ENCODE peak calls at places on chromosomes 2 and 18, in five cellular contexts. One of them, this sample, is unnamed.

GRCh38 chr2:82875891-82876290 is 1583.2 kb downstream of the SUCLG1 start:
- DNase-seq in upper lobe of right lung: no peak
- DNase-seq in transverse colon: no peak
- DNase-seq in prostate gland: no peak
- DNase-seq in GM20000: no peak
- DNase-seq in this sample: no peak

GRCh38 chr2:223055836-223056235 is 3.8 kb downstream of the KCNE4 start:
- DNase-seq in GM20000: no peak
- DNase-seq in transverse colon: no peak
- DNase-seq in upper lobe of right lung: no peak
- DNase-seq in prostate gland: no peak
- DNase-seq in this sample: no peak

GRCh38 chr18:3486514-3486913 is 36.5 kb downstream of the TGIF1 start:
- DNase-seq in prostate gland: no peak
- DNase-seq in transverse colon: no peak
- DNase-seq in upper lobe of right lung: no peak
- DNase-seq in GM20000: no peak
- DNase-seq in this sample: no peak

GRCh38 chr2:218298314-218298875 is 6.1 kb upstream of the TMBIM1 start:
- DNase-seq in transverse colon: no peak
- DNase-seq in prostate gland: no peak
- DNase-seq in GM20000: no peak
- DNase-seq in upper lobe of right lung: no peak
- DNase-seq in this sample: no peak

GRCh38 chr2:1515073-1515430 is 101.8 kb downstream of the TPO start:
- DNase-seq in transverse colon: no peak
- DNase-seq in GM20000: no peak
- DNase-seq in prostate gland: no peak
- DNase-seq in upper lobe of right lung: no peak
- DNase-seq in this sample: no peak

GRCh38 chr2:84212611-84213314 is 246.3 kb downstream of the SUCLG1 start:
- DNase-seq in GM20000: peak
- DNase-seq in prostate gland: no peak
- DNase-seq in transverse colon: no peak
- DNase-seq in upper lobe of right lung: no peak
- DNase-seq in this sample: no peak

GRCh38 chr2:130391872-130392670 is 36.2 kb downstream of the PTPN18 start:
- DNase-seq in transverse colon: no peak
- DNase-seq in upper lobe of right lung: no peak
- DNase-seq in GM20000: no peak
- DNase-seq in prostate gland: no peak
- DNase-seq in this sample: no peak

GRCh38 chr2:119402106-119402505 is 29.5 kb upstream of the TMEM37 start:
- DNase-seq in prostate gland: no peak
- DNase-seq in upper lobe of right lung: no peak
- DNase-seq in GM20000: no peak
- DNase-seq in transverse colon: no peak
- DNase-seq in this sample: no peak

GRCh38 chr2:191265311-191266170 is 20.3 kb downstream of the MYO1B start:
- DNase-seq in upper lobe of right lung: no peak
- DNase-seq in prostate gland: no peak
- DNase-seq in GM20000: no peak
- DNase-seq in transverse colon: peak
- DNase-seq in this sample: no peak

GRCh38 chr2:47339745-47340541 is 63.0 kb upstream of the MSH2 start:
- DNase-seq in GM20000: no peak
- DNase-seq in upper lobe of right lung: no peak
- DNase-seq in prostate gland: peak
- DNase-seq in transverse colon: peak
- DNase-seq in this sample: no peak

GRCh38 chr2:122136071-122136470 is 380.6 kb downstream of the TSN start:
- DNase-seq in transverse colon: no peak
- DNase-seq in GM20000: peak
- DNase-seq in prostate gland: no peak
- DNase-seq in upper lobe of right lung: no peak
- DNase-seq in this sample: no peak

GRCh38 chr2:64975232-64975791 is 13.9 kb upstream of the SLC1A4 start:
- DNase-seq in upper lobe of right lung: no peak
- DNase-seq in transverse colon: no peak
- DNase-seq in GM20000: no peak
- DNase-seq in prostate gland: no peak
- DNase-seq in this sample: no peak

GRCh38 chr2:123453046-123453445 is 572.0 kb upstream of the CNTNAP5 start:
- DNase-seq in upper lobe of right lung: no peak
- DNase-seq in GM20000: no peak
- DNase-seq in transverse colon: no peak
- DNase-seq in prostate gland: no peak
- DNase-seq in this sample: no peak

GRCh38 chr2:54626131-54626530 is 97.3 kb upstream of the EML6 start:
- DNase-seq in GM20000: no peak
- DNase-seq in transverse colon: no peak
- DNase-seq in upper lobe of right lung: no peak
- DNase-seq in prostate gland: no peak
- DNase-seq in this sample: no peak

GRCh38 chr2:121008978-121009377 is 273.3 kb downstream of the GLI2 start:
- DNase-seq in GM20000: no peak
- DNase-seq in transverse colon: no peak
- DNase-seq in upper lobe of right lung: no peak
- DNase-seq in prostate gland: no peak
- DNase-seq in this sample: no peak
- TF ChIP-seq CTCF in GM20000: no peak
- TF ChIP-seq CTCF in transverse colon: no peak
- TF ChIP-seq CTCF in upper lobe of right lung: peak
- TF ChIP-seq CTCF in prostate gland: no peak
- TF ChIP-seq CTCF in this sample: no peak

GRCh38 chr2:180494286-180494685 is 486.1 kb upstream of the UBE2E3 start:
- DNase-seq in GM20000: no peak
- DNase-seq in prostate gland: no peak
- DNase-seq in upper lobe of right lung: no peak
- DNase-seq in transverse colon: no peak
- DNase-seq in this sample: no peak
- TF ChIP-seq CTCF in GM20000: no peak
- TF ChIP-seq CTCF in prostate gland: no peak
- TF ChIP-seq CTCF in upper lobe of right lung: no peak
- TF ChIP-seq CTCF in transverse colon: no peak
- TF ChIP-seq CTCF in this sample: no peak

DNA sequence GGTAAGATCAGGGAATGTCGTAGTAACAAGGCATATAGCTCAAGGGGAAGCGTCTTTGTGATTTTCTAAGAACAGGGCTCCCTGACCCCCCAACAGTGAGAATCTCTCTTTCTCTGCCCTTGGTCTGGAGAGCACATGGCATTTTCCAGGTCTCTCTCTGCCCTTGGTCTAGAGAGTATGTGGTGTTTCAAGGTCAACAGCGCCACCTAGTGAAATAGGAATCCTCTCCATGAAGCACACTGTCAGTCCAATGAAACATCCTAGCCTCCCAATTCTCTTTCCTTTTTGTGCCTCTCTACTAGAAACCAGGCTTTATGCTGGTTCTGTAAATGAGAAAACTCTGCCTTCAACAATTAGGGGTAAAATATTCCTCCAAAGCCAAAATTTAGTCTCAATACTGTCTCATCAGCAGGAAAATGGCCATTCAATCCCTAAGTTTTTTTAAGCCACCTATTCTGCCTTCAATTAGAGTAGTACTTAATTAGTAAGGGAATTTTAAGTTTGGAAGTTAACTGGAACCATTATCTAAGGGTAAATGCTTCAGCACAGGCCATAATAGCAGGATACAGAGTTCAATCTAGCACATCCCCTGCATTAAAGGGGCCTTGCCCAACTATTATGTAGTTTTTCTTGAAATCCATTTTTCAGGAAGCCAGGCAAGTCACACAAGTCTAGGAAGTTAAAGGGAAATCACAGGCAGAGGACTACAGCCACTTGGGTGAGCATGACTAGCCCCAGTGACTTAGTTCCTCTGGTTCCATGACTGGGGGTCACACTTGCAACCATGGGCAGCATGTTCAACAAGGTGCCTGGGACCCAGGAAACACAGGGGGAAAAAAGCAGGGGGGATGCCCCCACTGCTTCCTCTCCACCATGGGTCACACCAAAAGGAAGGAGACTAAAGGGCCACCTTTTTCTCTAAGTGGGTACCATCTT is 12.4 kb downstream of the DYM start:
- DNase-seq in upper lobe of right lung: no peak
- DNase-seq in transverse colon: peak
- DNase-seq in GM20000: peak
- DNase-seq in prostate gland: peak
- DNase-seq in this sample: no peak
- TF ChIP-seq CTCF in upper lobe of right lung: peak
- TF ChIP-seq CTCF in transverse colon: peak
- TF ChIP-seq CTCF in GM20000: no peak
- TF ChIP-seq CTCF in prostate gland: no peak
- TF ChIP-seq CTCF in this sample: peak

GRCh38 chr18:28439870-28440269 is 262.9 kb upstream of the CDH2 start:
- DNase-seq in prostate gland: no peak
- DNase-seq in upper lobe of right lung: no peak
- DNase-seq in GM20000: no peak
- DNase-seq in transverse colon: no peak
- DNase-seq in this sample: no peak
- TF ChIP-seq CTCF in prostate gland: no peak
- TF ChIP-seq CTCF in upper lobe of right lung: no peak
- TF ChIP-seq CTCF in GM20000: no peak
- TF ChIP-seq CTCF in transverse colon: no peak
- TF ChIP-seq CTCF in this sample: no peak

DNA sequence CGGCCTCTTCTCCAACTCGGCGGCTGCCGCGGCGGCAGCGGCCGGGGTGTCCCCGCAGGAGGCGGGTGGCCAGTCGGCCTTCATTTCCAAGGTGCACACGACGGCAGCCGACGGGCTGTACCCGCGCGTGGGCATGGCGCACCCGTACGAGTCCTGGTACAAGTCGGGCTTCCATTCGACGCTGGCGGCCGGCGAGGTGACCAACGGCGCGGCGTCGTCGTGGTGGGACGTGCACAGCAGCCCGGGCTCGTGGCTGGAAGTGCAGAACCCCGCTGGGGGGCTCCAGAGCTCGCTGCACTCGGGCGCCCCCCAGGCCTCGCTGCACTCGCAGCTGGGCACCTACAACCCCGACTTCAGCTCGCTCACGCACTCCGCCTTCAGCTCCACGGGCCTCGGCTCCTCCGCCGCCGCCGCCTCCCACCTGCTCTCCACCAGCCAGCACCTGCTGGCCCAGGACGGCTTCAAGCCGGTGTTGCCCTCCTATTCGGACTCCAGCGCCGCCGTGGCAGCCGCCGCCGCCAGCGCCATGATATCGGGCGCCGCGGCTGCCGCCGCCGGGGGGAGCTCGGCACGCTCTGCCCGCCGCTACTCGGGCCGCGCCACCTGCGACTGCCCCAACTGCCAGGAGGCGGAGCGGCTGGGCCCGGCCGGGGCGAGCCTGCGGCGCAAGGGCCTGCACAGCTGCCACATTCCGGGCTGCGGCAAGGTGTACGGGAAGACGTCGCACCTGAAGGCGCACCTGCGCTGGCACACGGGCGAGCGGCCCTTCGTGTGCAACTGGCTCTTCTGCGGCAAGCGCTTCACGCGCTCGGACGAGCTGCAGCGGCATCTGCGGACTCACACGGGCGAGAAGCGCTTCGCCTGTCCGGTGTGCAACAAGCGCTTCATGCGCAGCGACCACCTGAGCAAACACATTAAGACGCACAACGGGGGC is 1.9 kb downstream of the SP9 start:
- DNase-seq in transverse colon: peak
- DNase-seq in upper lobe of right lung: peak
- DNase-seq in GM20000: peak
- DNase-seq in prostate gland: no peak
- DNase-seq in this sample: no peak
- TF ChIP-seq CTCF in transverse colon: no peak
- TF ChIP-seq CTCF in upper lobe of right lung: no peak
- TF ChIP-seq CTCF in GM20000: peak
- TF ChIP-seq CTCF in prostate gland: no peak
- TF ChIP-seq CTCF in this sample: no peak

DNA sequence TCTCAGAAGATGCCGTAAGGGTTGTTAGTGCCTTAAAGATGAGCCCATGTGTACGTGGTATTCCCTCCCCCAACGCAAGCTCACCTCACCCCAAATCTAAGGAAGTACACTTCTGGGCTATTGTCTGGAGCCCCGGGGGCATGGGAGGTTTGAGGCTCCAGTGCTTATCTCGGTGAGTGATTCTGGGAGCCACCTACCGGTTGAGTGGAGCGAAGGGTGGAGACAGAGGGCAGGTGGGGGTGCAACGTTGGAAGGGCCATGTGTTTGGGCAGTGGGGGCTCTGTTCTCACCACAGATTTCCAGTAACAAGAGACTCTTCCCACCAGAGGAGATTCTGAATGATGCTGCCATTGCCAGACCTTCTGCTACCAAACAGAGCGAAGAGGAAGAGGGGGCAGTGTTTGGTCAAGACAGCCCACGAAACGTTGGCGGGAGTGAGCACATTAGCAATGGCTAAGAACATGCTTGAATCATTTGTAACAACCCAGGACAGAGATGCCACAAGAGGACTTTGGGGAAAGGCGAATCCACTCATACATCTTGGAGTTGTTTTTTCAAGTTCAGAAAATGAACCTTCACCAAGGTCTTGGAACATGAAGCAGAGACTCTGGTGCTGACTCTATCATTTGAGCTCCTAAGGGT is 38.7 kb downstream of the TWIST2 start:
- DNase-seq in GM20000: no peak
- DNase-seq in upper lobe of right lung: no peak
- DNase-seq in transverse colon: no peak
- DNase-seq in prostate gland: no peak
- DNase-seq in this sample: no peak
- TF ChIP-seq CTCF in GM20000: no peak
- TF ChIP-seq CTCF in upper lobe of right lung: no peak
- TF ChIP-seq CTCF in transverse colon: no peak
- TF ChIP-seq CTCF in prostate gland: no peak
- TF ChIP-seq CTCF in this sample: no peak

GRCh38 chr18:49059028-49059670 is 108.4 kb upstream of the SMAD7 start:
- DNase-seq in prostate gland: no peak
- DNase-seq in transverse colon: no peak
- DNase-seq in upper lobe of right lung: no peak
- DNase-seq in GM20000: no peak
- DNase-seq in this sample: no peak
- TF ChIP-seq CTCF in prostate gland: no peak
- TF ChIP-seq CTCF in transverse colon: no peak
- TF ChIP-seq CTCF in upper lobe of right lung: peak
- TF ChIP-seq CTCF in GM20000: peak
- TF ChIP-seq CTCF in this sample: no peak

DNA sequence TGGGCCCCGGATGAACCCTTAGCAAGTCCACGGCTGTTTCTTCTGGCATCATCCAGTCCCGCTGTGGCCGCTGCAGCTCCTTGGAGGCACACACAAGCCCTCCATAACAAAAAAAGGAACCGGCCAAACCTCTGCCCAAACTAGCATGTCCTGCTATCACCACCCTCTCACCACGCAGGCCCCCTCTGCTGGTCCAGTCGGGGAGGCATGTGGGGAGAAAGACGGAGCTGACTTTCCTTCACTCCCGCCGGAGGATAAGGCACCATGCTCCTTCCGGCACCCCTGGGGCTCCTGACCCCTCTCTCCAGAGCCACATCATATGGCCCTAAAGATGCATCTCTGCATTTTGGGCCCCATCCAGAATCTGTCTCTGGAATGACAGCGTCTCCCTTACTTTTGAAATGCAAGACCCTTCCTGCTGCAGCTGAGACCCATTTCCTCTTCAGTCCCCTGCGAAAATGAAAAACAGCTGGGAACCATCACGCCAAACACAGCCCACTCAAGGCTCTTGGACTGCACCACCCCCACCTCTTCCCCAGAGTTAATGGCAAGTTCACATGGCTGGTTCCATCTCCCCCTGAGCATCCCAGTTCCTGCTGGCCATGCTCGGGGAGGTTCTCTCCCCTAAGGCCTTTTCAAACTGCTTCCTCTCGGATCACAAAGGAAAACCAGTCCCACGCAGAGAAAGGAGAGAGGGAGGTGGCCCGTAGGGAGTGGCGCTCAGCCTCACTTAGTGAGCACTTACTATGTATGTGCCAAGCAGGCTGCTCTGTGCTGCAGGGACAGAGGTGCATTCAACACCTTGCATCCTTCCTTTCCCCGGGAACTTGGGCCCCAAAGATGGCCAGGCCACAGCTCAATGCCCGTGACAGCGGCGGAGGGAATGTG is 35.2 kb upstream of the MLPH start:
- DNase-seq in transverse colon: no peak
- DNase-seq in GM20000: no peak
- DNase-seq in prostate gland: no peak
- DNase-seq in upper lobe of right lung: peak
- DNase-seq in this sample: no peak
- TF ChIP-seq CTCF in transverse colon: no peak
- TF ChIP-seq CTCF in GM20000: no peak
- TF ChIP-seq CTCF in prostate gland: no peak
- TF ChIP-seq CTCF in upper lobe of right lung: peak
- TF ChIP-seq CTCF in this sample: no peak

This sample was measured in tibial nerve.